ENCODE peak calls at places on chromosomes 6 and 20, in ten cellular contexts. O, I, G, Y, T, F, S, J, K and Q are unnamed samples.

GRCh38 chr6:33112148-33112547 is 36.4 kb downstream of the HLA-DPB1 start:
- DNase-seq in O (no peak), I (no peak), G (peak; percentile 26), Y (no peak), T (peak; percentile 39), F (no peak), S (no peak), J (no peak), K (no peak), Q (no peak)

GRCh38 chr6:156345700-156346099 is 431.5 kb upstream of the ARID1B start:
- DNase-seq in O (no peak), I (no peak), G (no peak), Y (no peak), T (no peak), F (no peak), S (no peak), J (no peak), K (no peak), Q (no peak)

GRCh38 chr6:69631552-69632346 is 165.1 kb downstream of the LMBRD1 start:
- DNase-seq in O (no peak), I (no peak), G (no peak), Y (no peak), T (no peak), F (no peak), S (no peak), J (no peak), K (no peak), Q (peak; percentile 28)

GRCh38 chr20:44704551-44704971 is 10.6 kb upstream of the CCN5 start:
- DNase-seq in O (peak; percentile 71), I (no peak), G (no peak), Y (no peak), T (no peak), F (no peak), S (no peak), J (no peak), K (no peak), Q (no peak)

GRCh38 chr20:35018578-35019371 is 63.1 kb downstream of the MYH7B start:
- DNase-seq in O (peak; percentile 58), I (no peak), G (no peak), Y (no peak), T (no peak), F (no peak), S (no peak), J (no peak), K (no peak), Q (no peak)

GRCh38 chr6:140909156-140909555 is 1223.6 kb upstream of the GJE1 start:
- DNase-seq in O (no peak), I (no peak), G (no peak), Y (no peak), T (no peak), F (no peak), S (no peak), J (no peak), K (no peak), Q (no peak)

GRCh38 chr6:26607434-26608230 is 10.9 kb downstream of the ABT1 start:
- DNase-seq in O (no peak), I (peak; percentile 18), G (peak; percentile 64), Y (peak; percentile 34), T (peak; percentile 67), F (peak; percentile 20), S (no peak), J (peak; percentile 39), K (peak; percentile 57), Q (no peak)

GRCh38 chr6:50862172-50862571 is 43.5 kb downstream of the TFAP2B start:
- DNase-seq in O (no peak), I (no peak), G (no peak), Y (no peak), T (no peak), F (no peak), S (no peak), J (no peak), K (no peak), Q (no peak)

GRCh38 chr20:36541227-36542018 is at the start of gene MYL9:
- DNase-seq in O (peak; percentile 97), I (no peak), G (no peak), Y (no peak), T (no peak), F (peak; percentile 54), S (peak; percentile 46), J (no peak), K (no peak), Q (no peak)

GRCh38 chr6:159220093-159220492 is 50.9 kb downstream of the FNDC1 start:
- DNase-seq in O (no peak), I (no peak), G (no peak), Y (no peak), T (no peak), F (no peak), S (no peak), J (no peak), K (no peak), Q (no peak)

GRCh38 chr6:45970326-45970725 is 45.3 kb downstream of the CLIC5 start:
- DNase-seq in O (no peak), I (no peak), G (no peak), Y (no peak), T (no peak), F (no peak), S (no peak), J (no peak), K (no peak), Q (no peak)

GRCh38 chr6:133671376-133671775 is 217.5 kb upstream of the TCF21 start:
- DNase-seq in O (no peak), I (no peak), G (no peak), Y (no peak), T (no peak), F (no peak), S (no peak), J (no peak), K (no peak), Q (no peak)

GRCh38 chr6:88989215-88989614 is 25.8 kb upstream of the RNGTT start:
- DNase-seq in O (no peak), I (no peak), G (no peak), Y (no peak), T (no peak), F (no peak), S (no peak), J (no peak), K (no peak), Q (no peak)

GRCh38 chr20:57941572-57942381 is 232.0 kb upstream of the PMEPA1 start:
- DNase-seq in O (peak; percentile 61), I (no peak), G (no peak), Y (no peak), T (no peak), F (no peak), S (no peak), J (no peak), K (no peak), Q (no peak)

GRCh38 chr6:148888853-148889252 is 142.0 kb downstream of the UST start:
- DNase-seq in O (no peak), I (no peak), G (no peak), Y (no peak), T (no peak), F (no peak), S (no peak), J (no peak), K (no peak), Q (no peak)

GRCh38 chr20:22799687-22800086 is 215.3 kb upstream of the FOXA2 start:
- DNase-seq in O (no peak), I (no peak), G (no peak), Y (no peak), T (no peak), F (no peak), S (no peak), J (no peak), K (no peak), Q (no peak)

GRCh38 chr20:22916121-22916842 is 118.8 kb upstream of the SSTR4 start:
- DNase-seq in O (no peak), I (no peak), G (no peak), Y (no peak), T (no peak), F (no peak), S (no peak), J (no peak), K (no peak), Q (no peak)

GRCh38 chr6:85193339-85193738 is 256.5 kb upstream of the NT5E start:
- DNase-seq in O (no peak), I (no peak), G (no peak), Y (no peak), T (no peak), F (no peak), S (no peak), J (no peak), K (no peak), Q (no peak)

GRCh38 chr6:161835426-161836029 is 561.7 kb upstream of the AGPAT4 start:
- DNase-seq in O (no peak), I (no peak), G (no peak), Y (no peak), T (no peak), F (no peak), S (no peak), J (no peak), K (no peak), Q (no peak)

GRCh38 chr20:17634666-17635319 is 47.2 kb downstream of the RRBP1 start:
- DNase-seq in O (peak; percentile 91), I (no peak), G (peak; percentile 83), Y (no peak), T (no peak), F (no peak), S (no peak), J (no peak), K (no peak), Q (no peak)

GRCh38 chr6:157380779-157381561 is at the start of gene ZDHHC14:
- DNase-seq in O (peak; percentile 98), I (peak; percentile 84), G (peak; percentile 89), Y (peak; percentile 81), T (peak; percentile 80), F (peak; percentile 73), S (peak; percentile 93), J (peak; percentile 89), K (no peak), Q (peak; percentile 95)

GRCh38 chr6:90226257-90226656 is 70.4 kb downstream of the BACH2 start:
- DNase-seq in O (no peak), I (no peak), G (no peak), Y (no peak), T (no peak), F (no peak), S (no peak), J (no peak), K (no peak), Q (no peak)

GRCh38 chr6:107853226-107853625 is 29.1 kb upstream of the SCML4 start:
- DNase-seq in O (no peak), I (no peak), G (no peak), Y (no peak), T (no peak), F (no peak), S (no peak), J (no peak), K (no peak), Q (no peak)

GRCh38 chr6:43006251-43006650 is 7.5 kb downstream of the MEA1 start:
- DNase-seq in O (no peak), I (no peak), G (no peak), Y (no peak), T (no peak), F (no peak), S (no peak), J (no peak), K (no peak), Q (no peak)

GRCh38 chr20:56698749-56699148 is 69.6 kb downstream of the TFAP2C start:
- DNase-seq in O (no peak), I (no peak), G (no peak), Y (no peak), T (no peak), F (no peak), S (no peak), J (no peak), K (no peak), Q (no peak)

GRCh38 chr6:119310486-119311036 is 39.0 kb downstream of the MAN1A1 start:
- DNase-seq in O (no peak), I (no peak), G (no peak), Y (no peak), T (no peak), F (no peak), S (no peak), J (peak; percentile 4), K (no peak), Q (no peak)

GRCh38 chr20:34871966-34872603 is 571 bp downstream of the GGT7 start:
- DNase-seq in O (no peak), I (no peak), G (no peak), Y (no peak), T (no peak), F (no peak), S (no peak), J (no peak), K (no peak), Q (no peak)

GRCh38 chr6:45586216-45587171 is 208.8 kb upstream of the SUPT3H start:
- DNase-seq in O (no peak), I (peak; percentile 33), G (peak; percentile 18), Y (peak; percentile 53), T (no peak), F (no peak), S (no peak), J (no peak), K (no peak), Q (peak; percentile 40)